ENCODE peak calls at places on chromosomes 13 and 19, in seven cellular contexts. F, R, V, C, B, X and W are unnamed samples.

GRCh38 chr19:6068711-6069110 is 41.6 kb downstream of the RFX2 start:
- DNase-seq in F (no peak), R (no peak), V (no peak), C (no peak), B (no peak), X (no peak), W (no peak)

GRCh38 chr13:86282450-86282849 is 483.2 kb upstream of the SLITRK6 start:
- DNase-seq in F (no peak), R (no peak), V (no peak), C (peak; percentile 42), B (no peak), X (no peak), W (no peak)

GRCh38 chr13:113162783-113163685 is 4.6 kb downstream of the PROZ start:
- DNase-seq in F (no peak), R (no peak), V (no peak), C (no peak), B (no peak), X (peak; percentile 4), W (no peak)

GRCh38 chr19:55525289-55526101 is 11.4 kb downstream of the SBK2 start:
- DNase-seq in F (no peak), R (no peak), V (no peak), C (no peak), B (no peak), X (no peak), W (no peak)

GRCh38 chr13:106610511-106610910 is 42.6 kb upstream of the ARGLU1 start:
- DNase-seq in F (peak; percentile 81), R (no peak), V (no peak), C (peak; percentile 56), B (no peak), X (peak; percentile 42), W (no peak)

GRCh38 chr13:46526763-46527162 is 26.2 kb upstream of the LRCH1 start:
- DNase-seq in F (no peak), R (no peak), V (no peak), C (no peak), B (no peak), X (no peak), W (no peak)

GRCh38 chr13:65913173-65913572 is 1317.0 kb downstream of the PCDH9 start:
- DNase-seq in F (peak; percentile 64), R (no peak), V (peak; percentile 22), C (peak; percentile 83), B (no peak), X (no peak), W (no peak)

GRCh38 chr19:56956503-56957226 is 116.1 kb upstream of the PEG3 start:
- DNase-seq in F (no peak), R (no peak), V (no peak), C (no peak), B (no peak), X (no peak), W (no peak)

GRCh38 chr19:42325896-42326771 is 699 bp downstream of the MEGF8 start:
- DNase-seq in F (peak; percentile 51), R (peak; percentile 48), V (no peak), C (no peak), B (no peak), X (no peak), W (peak; percentile 60)

GRCh38 chr19:14167594-14168138 is 31.3 kb upstream of the ASF1B start:
- DNase-seq in F (no peak), R (no peak), V (no peak), C (no peak), B (no peak), X (no peak), W (no peak)

GRCh38 chr13:86020350-86021002 is 221.3 kb upstream of the SLITRK6 start:
- DNase-seq in F (peak; percentile 1), R (no peak), V (no peak), C (peak; percentile 25), B (no peak), X (peak; percentile 25), W (no peak)

GRCh38 chr13:109884462-109884861 is 98.1 kb upstream of the IRS2 start:
- DNase-seq in F (no peak), R (no peak), V (no peak), C (no peak), B (no peak), X (no peak), W (no peak)

GRCh38 chr19:4454952-4455738 is 2.4 kb downstream of the UBXN6 start:
- DNase-seq in F (peak; percentile 89), R (no peak), V (no peak), C (no peak), B (no peak), X (peak; percentile 54), W (no peak)

GRCh38 chr13:59931621-59932020 is 232.1 kb downstream of the DIAPH3 start:
- DNase-seq in F (no peak), R (no peak), V (no peak), C (no peak), B (no peak), X (no peak), W (no peak)

GRCh38 chr19:14450168-14450874 is 17.2 kb downstream of the PKN1 start:
- DNase-seq in F (peak; percentile 66), R (peak; percentile 91), V (peak; percentile 87), C (peak; percentile 67), B (peak; percentile 54), X (peak; percentile 37), W (peak; percentile 98)

GRCh38 chr19:28555317-28555716 is 657.6 kb downstream of the UQCRFS1 start:
- DNase-seq in F (no peak), R (no peak), V (no peak), C (no peak), B (no peak), X (no peak), W (no peak)

GRCh38 chr13:79485014-79485441 is 4.1 kb downstream of the NDFIP2 start:
- DNase-seq in F (peak; percentile 95), R (no peak), V (no peak), C (peak; percentile 77), B (peak; percentile 68), X (peak; percentile 80), W (no peak)

GRCh38 chr19:55384576-55385235 is 614 bp upstream of the TMEM238 start:
- DNase-seq in F (peak; percentile 31), R (peak; percentile 63), V (no peak), C (no peak), B (peak; percentile 29), X (no peak), W (peak; percentile 40)

GRCh38 chr13:71464673-71465072 is 402.3 kb downstream of the DACH1 start:
- DNase-seq in F (no peak), R (no peak), V (no peak), C (no peak), B (no peak), X (no peak), W (no peak)

DNA sequence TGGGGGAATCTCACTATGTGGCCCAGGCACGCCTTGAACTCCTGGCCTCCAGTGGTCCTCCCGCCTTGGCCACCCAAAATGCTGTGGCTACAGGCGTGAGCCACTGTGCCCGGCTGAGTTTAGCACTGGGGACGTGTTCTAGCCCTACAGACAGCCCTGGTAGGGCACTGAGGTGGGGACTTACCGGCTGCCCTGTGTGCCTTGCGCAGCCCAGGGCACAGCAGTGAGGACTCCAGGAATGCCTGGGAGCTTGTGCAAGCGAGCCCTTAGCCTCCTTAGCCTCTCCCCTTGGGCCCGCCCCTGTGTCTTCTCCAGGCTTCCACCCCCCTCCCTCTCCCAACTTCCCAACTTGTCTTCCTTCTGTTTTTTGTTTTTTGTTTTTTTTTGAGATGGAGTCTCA is 21.0 kb downstream of the CCNE1 start:
- DNase-seq in F (no peak), R (no peak), V (no peak), C (no peak), B (no peak), X (no peak), W (no peak)
- H3K9me2 ChIP-seq in F (no peaks in the 10 kb centered on the region), R (no peaks in the 10 kb centered on the region), V (no peaks in the 10 kb centered on the region), C (no peaks in the 10 kb centered on the region), B (no peaks in the 10 kb centered on the region), X (no peaks in the 10 kb centered on the region), W (no peaks in the 10 kb centered on the region)

GRCh38 chr13:36158606-36159005 is 27.4 kb upstream of the DCLK1 start:
- DNase-seq in F (no peak), R (no peak), V (no peak), C (peak; percentile 29), B (peak; percentile 3), X (no peak), W (no peak)
- H3K9me2 ChIP-seq in F (no peaks in the 10 kb centered on the region), R (no peaks in the 10 kb centered on the region), V (no peaks in the 10 kb centered on the region), C (no peaks in the 10 kb centered on the region), B (no peaks in the 10 kb centered on the region), X (no peaks in the 10 kb centered on the region), W (no peaks in the 10 kb centered on the region)

GRCh38 chr13:105474983-105475382 is 1060.5 kb downstream of the EFNB2 start:
- DNase-seq in F (no peak), R (no peak), V (no peak), C (no peak), B (no peak), X (no peak), W (peak; percentile 39)

GRCh38 chr13:105466376-105466775 is 1069.1 kb downstream of the EFNB2 start:
- DNase-seq in F (no peak), R (no peak), V (no peak), C (no peak), B (no peak), X (no peak), W (no peak)

GRCh38 chr13:105465745-105466144 is 1069.7 kb downstream of the EFNB2 start:
- DNase-seq in F (no peak), R (no peak), V (no peak), C (no peak), B (no peak), X (no peak), W (no peak)

DNA sequence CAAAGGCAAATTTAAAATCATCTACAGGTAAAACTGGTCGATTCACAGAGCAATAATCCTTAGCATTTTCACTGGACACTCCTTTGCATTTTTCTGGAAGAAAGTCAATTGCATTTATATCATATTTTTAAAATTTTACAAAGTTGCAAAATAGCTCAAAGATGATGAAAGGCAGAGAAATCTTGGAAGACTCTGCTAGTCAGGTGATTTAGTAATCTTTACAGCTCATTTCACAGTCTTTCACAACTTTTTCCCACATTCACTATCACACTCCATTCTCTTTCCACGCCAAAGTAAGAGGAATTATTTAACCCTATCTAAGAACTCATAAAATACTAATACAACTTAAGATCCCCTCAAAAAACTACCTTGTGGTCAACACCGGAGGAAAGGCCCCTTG is 1063.8 kb downstream of the EFNB2 start:
- DNase-seq in F (no peak), R (no peak), V (no peak), C (no peak), B (no peak), X (no peak), W (no peak)
- H3K9me2 ChIP-seq in F (no peaks in the 10 kb centered on the region), R (no peaks in the 10 kb centered on the region), V (no peaks in the 10 kb centered on the region), C (no peaks in the 10 kb centered on the region), B (no peaks in the 10 kb centered on the region), X (no peaks in the 10 kb centered on the region), W (no peaks in the 10 kb centered on the region)

DNA sequence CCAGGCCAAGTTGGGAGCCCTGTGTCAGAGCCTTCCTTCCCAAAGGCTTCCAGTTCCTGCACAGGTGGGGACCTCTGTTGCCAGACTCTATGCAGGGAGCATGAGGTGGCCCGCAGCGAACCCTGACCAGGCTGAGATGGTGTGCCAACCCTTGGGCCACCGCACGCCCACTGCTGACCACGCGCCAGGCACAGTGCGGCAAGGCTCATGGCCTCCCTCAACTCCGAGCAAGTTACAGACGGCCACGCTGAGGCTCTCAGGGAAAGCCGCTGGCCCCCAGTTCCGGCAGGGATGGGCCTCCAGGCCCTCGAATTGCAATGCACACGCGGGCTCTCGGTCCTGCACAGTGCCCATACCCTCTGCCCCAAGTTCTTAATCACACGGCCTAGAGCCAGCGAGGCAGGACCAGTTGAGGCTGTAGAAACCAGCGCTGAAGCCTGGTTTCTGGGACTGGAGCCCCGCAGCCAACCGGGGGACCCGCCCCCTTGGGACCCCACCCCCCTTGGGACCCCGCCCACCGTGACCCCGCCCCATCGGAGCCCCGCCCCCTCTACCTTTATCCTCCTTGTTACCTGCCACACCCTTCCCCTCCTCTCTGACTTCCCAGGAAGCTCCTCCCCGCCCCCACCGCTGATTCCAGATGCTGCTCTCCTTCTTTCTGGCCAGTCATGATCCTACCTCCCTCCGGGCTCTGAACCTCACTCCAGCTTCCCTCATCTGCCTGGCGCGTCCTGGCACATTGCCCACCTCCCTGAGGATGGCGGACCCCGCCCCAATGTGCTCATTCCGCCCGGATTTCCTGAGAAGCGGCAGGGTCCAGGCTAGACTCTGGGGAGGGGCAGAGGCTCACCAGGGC is 6.0 kb downstream of the PEX11G start:
- DNase-seq in F (peak; percentile 16), R (no peak), V (peak; percentile 24), C (peak; percentile 57), B (no peak), X (peak; percentile 66), W (peak; percentile 97)
- H3K9me2 ChIP-seq in F (no peaks in the 10 kb centered on the region), R (no peaks in the 10 kb centered on the region), V (no peaks in the 10 kb centered on the region), C (no peaks in the 10 kb centered on the region), B (no peaks in the 10 kb centered on the region), X (no peaks in the 10 kb centered on the region), W (no peaks in the 10 kb centered on the region)